ENCODE peak calls at places on chromosomes 12 and 14, in seven cellular contexts. One of them, this sample, is unnamed.

GRCh38 chr12:14264777-14265176 is 100.7 kb upstream of the ATF7IP start:
- DNase-seq in GM12878: no peak
- DNase-seq in fibroblast of lung: no peak
- DNase-seq in H1: no peak
- DNase-seq in IMR-90: peak; percentile 12
- DNase-seq in mammary epithelial cell: no peak
- DNase-seq in GM23248: peak; percentile 19
- DNase-seq in this sample: no peak

GRCh38 chr12:102298022-102298421 is 100.4 kb upstream of the PMCH start:
- DNase-seq in IMR-90: peak; percentile 69
- DNase-seq in GM12878: no peak
- DNase-seq in GM23248: peak; percentile 86
- DNase-seq in fibroblast of lung: no peak
- DNase-seq in H1: no peak
- DNase-seq in mammary epithelial cell: peak; percentile 73
- DNase-seq in this sample: no peak

GRCh38 chr12:59808317-59808910 is 212.6 kb downstream of the SLC16A7 start:
- DNase-seq in fibroblast of lung: peak; percentile 70
- DNase-seq in GM23248: peak; percentile 71
- DNase-seq in mammary epithelial cell: peak; percentile 22
- DNase-seq in IMR-90: peak; percentile 41
- DNase-seq in GM12878: no peak
- DNase-seq in H1: no peak
- DNase-seq in this sample: peak; percentile 38

GRCh38 chr14:74140374-74140850 is 55.7 kb downstream of the LIN52 start:
- DNase-seq in fibroblast of lung: peak; percentile 53
- DNase-seq in IMR-90: no peak
- DNase-seq in GM23248: peak; percentile 2
- DNase-seq in mammary epithelial cell: no peak
- DNase-seq in H1: no peak
- DNase-seq in GM12878: no peak
- DNase-seq in this sample: no peak

GRCh38 chr12:71371132-71371531 is 68.5 kb upstream of the LGR5 start:
- DNase-seq in H1: no peak
- DNase-seq in mammary epithelial cell: peak; percentile 2
- DNase-seq in IMR-90: no peak
- DNase-seq in fibroblast of lung: peak; percentile 2
- DNase-seq in GM12878: no peak
- DNase-seq in GM23248: no peak
- DNase-seq in this sample: peak; percentile 48

GRCh38 chr12:49505672-49506071 is 33.2 kb upstream of the KCNH3 start:
- DNase-seq in mammary epithelial cell: peak; percentile 55
- DNase-seq in fibroblast of lung: peak; percentile 39
- DNase-seq in GM23248: peak; percentile 47
- DNase-seq in GM12878: no peak
- DNase-seq in IMR-90: peak; percentile 62
- DNase-seq in H1: no peak
- DNase-seq in this sample: no peak

GRCh38 chr12:1797991-1798733 is 22.2 kb upstream of the LRTM2 start:
- DNase-seq in GM12878: no peak
- DNase-seq in mammary epithelial cell: no peak
- DNase-seq in H1: no peak
- DNase-seq in GM23248: no peak
- DNase-seq in IMR-90: no peak
- DNase-seq in fibroblast of lung: no peak
- DNase-seq in this sample: no peak

GRCh38 chr12:132325733-132326130 is 3.7 kb downstream of the GALNT9 start:
- DNase-seq in GM23248: no peak
- DNase-seq in GM12878: no peak
- DNase-seq in fibroblast of lung: no peak
- DNase-seq in IMR-90: no peak
- DNase-seq in mammary epithelial cell: no peak
- DNase-seq in H1: no peak
- DNase-seq in this sample: no peak

GRCh38 chr12:49867580-49868341 is 24.9 kb upstream of the BCDIN3D start:
- DNase-seq in mammary epithelial cell: no peak
- DNase-seq in GM12878: no peak
- DNase-seq in IMR-90: no peak
- DNase-seq in GM23248: no peak
- DNase-seq in fibroblast of lung: no peak
- DNase-seq in H1: peak; percentile 24
- DNase-seq in this sample: no peak

GRCh38 chr14:96861568-96862310 is 64.6 kb downstream of the VRK1 start:
- DNase-seq in mammary epithelial cell: no peak
- DNase-seq in H1: no peak
- DNase-seq in fibroblast of lung: no peak
- DNase-seq in IMR-90: no peak
- DNase-seq in GM23248: no peak
- DNase-seq in GM12878: no peak
- DNase-seq in this sample: no peak

GRCh38 chr12:66296171-66296683 is 6.1 kb upstream of the HELB start:
- DNase-seq in GM12878: no peak
- DNase-seq in IMR-90: no peak
- DNase-seq in fibroblast of lung: no peak
- DNase-seq in GM23248: peak; percentile 4
- DNase-seq in H1: no peak
- DNase-seq in mammary epithelial cell: peak; percentile 56
- DNase-seq in this sample: no peak

GRCh38 chr12:1281683-1282366 is 290.8 kb downstream of the ERC1 start:
- DNase-seq in IMR-90: peak; percentile 92
- DNase-seq in GM12878: no peak
- DNase-seq in H1: no peak
- DNase-seq in mammary epithelial cell: no peak
- DNase-seq in fibroblast of lung: peak; percentile 85
- DNase-seq in GM23248: peak; percentile 90
- DNase-seq in this sample: no peak

GRCh38 chr12:110266980-110267620 is 13.9 kb upstream of the ATP2A2 start:
- DNase-seq in fibroblast of lung: peak; percentile 65
- DNase-seq in mammary epithelial cell: no peak
- DNase-seq in H1: no peak
- DNase-seq in GM23248: peak; percentile 88
- DNase-seq in GM12878: no peak
- DNase-seq in IMR-90: peak; percentile 74
- DNase-seq in this sample: no peak

GRCh38 chr12:103806807-103807206 is 34.2 kb downstream of the NT5DC3 start:
- DNase-seq in fibroblast of lung: peak; percentile 51
- DNase-seq in H1: no peak
- DNase-seq in IMR-90: no peak
- DNase-seq in GM12878: no peak
- DNase-seq in mammary epithelial cell: no peak
- DNase-seq in GM23248: no peak
- DNase-seq in this sample: no peak

GRCh38 chr12:55955800-55956508 is 9.9 kb downstream of the PMEL start:
- DNase-seq in H1: no peak
- DNase-seq in fibroblast of lung: peak; percentile 30
- DNase-seq in mammary epithelial cell: peak; percentile 88
- DNase-seq in GM23248: peak; percentile 86
- DNase-seq in GM12878: no peak
- DNase-seq in IMR-90: peak; percentile 76
- DNase-seq in this sample: no peak

GRCh38 chr12:128823216-128823915 is 392 bp downstream of the SLC15A4 start:
- DNase-seq in fibroblast of lung: no peak
- DNase-seq in GM12878: no peak
- DNase-seq in H1: peak; percentile 70
- DNase-seq in GM23248: no peak
- DNase-seq in mammary epithelial cell: peak; percentile 48
- DNase-seq in IMR-90: no peak
- DNase-seq in this sample: peak; percentile 10

GRCh38 chr14:68627868-68628604 is 164.8 kb downstream of the ZFP36L1 start:
- DNase-seq in IMR-90: no peak
- DNase-seq in fibroblast of lung: no peak
- DNase-seq in GM12878: no peak
- DNase-seq in H1: peak; percentile 91
- DNase-seq in mammary epithelial cell: peak; percentile 52
- DNase-seq in GM23248: no peak
- DNase-seq in this sample: no peak
- H3K4me3 ChIP-seq in IMR-90: no peak overlapping the region
- H3K4me3 ChIP-seq in fibroblast of lung: no peak overlapping the region
- H3K4me3 ChIP-seq in GM12878: peak overlapping the region; percentile 15
- H3K4me3 ChIP-seq in H1: peak overlapping the region; percentile 58
- H3K4me3 ChIP-seq in mammary epithelial cell: no peak overlapping the region
- H3K4me3 ChIP-seq in GM23248: no peak overlapping the region
- H3K4me3 ChIP-seq in this sample: no peak overlapping the region

GRCh38 chr12:94872671-94873367 is 130.7 kb downstream of the NDUFA12 start:
- DNase-seq in mammary epithelial cell: no peak
- DNase-seq in H1: peak; percentile 72
- DNase-seq in GM12878: no peak
- DNase-seq in IMR-90: no peak
- DNase-seq in GM23248: no peak
- DNase-seq in fibroblast of lung: no peak
- DNase-seq in this sample: no peak

GRCh38 chr12:94874986-94875312 is 128.5 kb downstream of the NDUFA12 start:
- DNase-seq in mammary epithelial cell: no peak
- DNase-seq in H1: no peak
- DNase-seq in GM12878: no peak
- DNase-seq in fibroblast of lung: no peak
- DNase-seq in GM23248: no peak
- DNase-seq in IMR-90: no peak
- DNase-seq in this sample: no peak

GRCh38 chr12:94875525-94875924 is 128.0 kb downstream of the NDUFA12 start:
- DNase-seq in GM23248: no peak
- DNase-seq in IMR-90: no peak
- DNase-seq in H1: no peak
- DNase-seq in GM12878: peak; percentile 86
- DNase-seq in fibroblast of lung: peak; percentile 28
- DNase-seq in mammary epithelial cell: peak; percentile 47
- DNase-seq in this sample: peak; percentile 73

GRCh38 chr12:94873368-94874085 is 130.0 kb downstream of the NDUFA12 start:
- DNase-seq in IMR-90: no peak
- DNase-seq in GM23248: peak; percentile 33
- DNase-seq in fibroblast of lung: no peak
- DNase-seq in GM12878: no peak
- DNase-seq in mammary epithelial cell: no peak
- DNase-seq in H1: peak; percentile 75
- DNase-seq in this sample: peak; percentile 57

DNA sequence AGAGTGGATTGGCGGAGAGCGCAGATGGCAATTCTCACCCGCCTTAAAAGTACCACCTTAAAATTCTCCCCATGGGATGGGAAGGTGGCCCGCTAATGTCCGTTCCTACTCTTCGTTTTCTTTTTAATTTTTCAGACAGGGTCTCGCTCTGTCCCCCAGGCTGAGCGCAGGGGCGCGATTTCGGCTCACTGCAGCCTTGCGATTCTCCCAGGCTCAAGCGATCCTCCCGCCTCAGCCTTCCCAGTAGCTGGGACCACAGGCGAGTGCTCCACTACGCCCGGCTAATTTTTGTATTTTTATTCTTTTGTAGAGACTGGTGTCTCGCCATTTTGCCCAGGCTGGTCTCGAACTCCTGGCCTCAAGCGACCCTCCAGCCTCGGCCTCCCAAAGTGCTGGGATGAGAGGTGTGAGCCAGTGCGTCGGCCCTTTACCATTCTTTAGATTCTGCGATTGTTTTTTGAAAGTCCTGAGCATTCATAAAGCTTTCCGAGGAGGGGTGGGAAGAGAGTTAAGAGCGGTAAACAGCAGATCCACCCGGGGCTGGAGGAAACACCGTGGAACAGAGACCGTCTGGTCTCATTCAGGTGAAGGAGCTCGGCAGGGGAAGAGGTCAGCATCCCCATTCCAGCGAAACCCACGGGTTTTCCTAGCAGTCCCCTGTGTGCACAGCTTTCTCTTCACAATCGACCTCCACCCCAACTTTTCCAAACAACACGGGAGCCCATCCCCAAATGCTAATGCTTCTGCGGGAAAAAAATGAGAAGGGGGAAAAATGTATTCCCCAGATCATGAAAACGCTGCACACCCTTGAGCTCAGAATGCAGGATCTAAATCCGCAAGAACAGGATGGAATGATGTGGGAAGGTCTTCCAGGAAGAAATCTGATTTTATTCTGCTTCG is 129.2 kb downstream of the NDUFA12 start:
- DNase-seq in fibroblast of lung: no peak
- DNase-seq in IMR-90: no peak
- DNase-seq in mammary epithelial cell: no peak
- DNase-seq in GM23248: no peak
- DNase-seq in GM12878: no peak
- DNase-seq in H1: no peak
- DNase-seq in this sample: no peak
- H2AFZ ChIP-seq in fibroblast of lung: no peak overlapping the region
- H2AFZ ChIP-seq in IMR-90: no peak overlapping the region
- H2AFZ ChIP-seq in mammary epithelial cell: peak overlapping the region; percentile 73
- H2AFZ ChIP-seq in GM23248: no peak overlapping the region
- H2AFZ ChIP-seq in GM12878: peak overlapping the region; percentile 74
- H2AFZ ChIP-seq in H1: peak overlapping the region; percentile 27
- H2AFZ ChIP-seq in this sample: peak overlapping the region; percentile 89

DNA sequence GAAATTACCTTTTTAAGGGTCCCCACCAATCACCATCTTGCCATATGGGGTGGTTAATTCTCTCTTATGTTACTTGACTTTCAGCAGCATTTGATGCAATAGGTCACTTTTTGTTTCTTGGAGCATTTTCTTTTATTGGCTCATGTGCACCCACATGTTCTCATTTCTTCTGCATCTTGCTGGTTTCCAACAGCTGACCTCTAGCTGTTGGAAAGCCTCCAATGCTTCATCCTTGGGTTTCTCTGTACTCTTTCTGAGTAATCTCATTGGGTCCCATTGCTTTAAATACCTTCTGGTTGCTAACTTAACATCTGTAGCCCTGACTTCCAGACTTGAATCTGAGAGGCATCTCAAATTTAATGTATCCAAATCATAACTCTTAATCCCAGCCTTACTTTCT is 116.8 kb downstream of the CRADD start:
- DNase-seq in mammary epithelial cell: no peak
- DNase-seq in GM23248: peak; percentile 77
- DNase-seq in fibroblast of lung: peak; percentile 92
- DNase-seq in GM12878: no peak
- DNase-seq in H1: no peak
- DNase-seq in IMR-90: peak; percentile 85
- DNase-seq in this sample: no peak
- H3K4me3 ChIP-seq in mammary epithelial cell: no peak overlapping the region
- H3K4me3 ChIP-seq in GM23248: no peak overlapping the region
- H3K4me3 ChIP-seq in fibroblast of lung: no peak overlapping the region
- H3K4me3 ChIP-seq in GM12878: no peak overlapping the region
- H3K4me3 ChIP-seq in H1: no peak overlapping the region
- H3K4me3 ChIP-seq in IMR-90: no peak overlapping the region
- H3K4me3 ChIP-seq in this sample: no peak overlapping the region

GRCh38 chr14:89813485-89814080 is 140.9 kb downstream of the EFCAB11 start:
- DNase-seq in mammary epithelial cell: no peak
- DNase-seq in GM23248: peak; percentile 82
- DNase-seq in fibroblast of lung: peak; percentile 52
- DNase-seq in IMR-90: peak; percentile 96
- DNase-seq in H1: no peak
- DNase-seq in GM12878: no peak
- DNase-seq in this sample: no peak
- H2AFZ ChIP-seq in mammary epithelial cell: peak overlapping the region; percentile 76
- H2AFZ ChIP-seq in GM23248: no peak overlapping the region
- H2AFZ ChIP-seq in fibroblast of lung: no peak overlapping the region
- H2AFZ ChIP-seq in IMR-90: no peak overlapping the region
- H2AFZ ChIP-seq in H1: no peak overlapping the region
- H2AFZ ChIP-seq in GM12878: no peak overlapping the region
- H2AFZ ChIP-seq in this sample: no peak overlapping the region

GRCh38 chr12:52690351-52691075 is 10.3 kb upstream of the KRT1 start:
- DNase-seq in H1: no peak
- DNase-seq in mammary epithelial cell: no peak
- DNase-seq in GM23248: no peak
- DNase-seq in IMR-90: no peak
- DNase-seq in fibroblast of lung: no peak
- DNase-seq in GM12878: no peak
- DNase-seq in this sample: no peak
- H3K4me3 ChIP-seq in H1: peak overlapping the region; percentile 58
- H3K4me3 ChIP-seq in mammary epithelial cell: no peak overlapping the region
- H3K4me3 ChIP-seq in GM23248: no peak overlapping the region
- H3K4me3 ChIP-seq in IMR-90: no peak overlapping the region
- H3K4me3 ChIP-seq in fibroblast of lung: no peak overlapping the region
- H3K4me3 ChIP-seq in GM12878: no peak overlapping the region
- H3K4me3 ChIP-seq in this sample: peak overlapping the region; percentile 54